ENCODE peak calls at places on chromosomes 13 and 19, in ten cellular contexts. A is OCI-M1; Q is GM04504; B is left colon; S is heart left ventricle; T is activated CD4-positive, alpha-beta T cell treated with anti-CD3 and anti-CD28 coated beads for 24 hours; F is C1 segment of cervical spinal cord; L is H9; X is iPS-NIHi11; Y is CD8-positive, alpha-beta T cell. O is an unnamed sample.

GRCh38 chr13:110503037-110503901 is 58.3 kb downstream of the RAB20 start:
- DNase-seq in Q (no peak), B (no peak), F (no peak), L (no peak), Y (no peak), S (no peak), X (no peak), T (no peak), A (no peak), O (no peak)

GRCh38 chr13:114108141-114108761 is 24.2 kb downstream of the RASA3 start:
- DNase-seq in X (no peak), T (no peak), Y (peak), S (peak), B (peak), L (no peak), F (no peak), Q (no peak), A (no peak), O (peak)

GRCh38 chr19:41325640-41325946 is 15.6 kb downstream of the CCDC97 start:
- DNase-seq in T (no peak), Q (no peak), F (no peak), X (peak), S (no peak), A (no peak), Y (no peak), B (no peak), L (no peak), O (no peak)

GRCh38 chr19:35451278-35452096 is 3.4 kb downstream of the FFAR2 start:
- DNase-seq in Q (no peak), T (no peak), A (no peak), Y (no peak), L (no peak), X (no peak), B (no peak), S (no peak), F (no peak), O (no peak)

GRCh38 chr19:17489392-17490030 is 19.2 kb downstream of the SLC27A1 start:
- DNase-seq in X (no peak), S (peak), B (no peak), A (no peak), Q (no peak), Y (no peak), T (no peak), L (no peak), F (no peak), O (no peak)

GRCh38 chr19:1057185-1057857 is 9.6 kb upstream of the ARHGAP45 start:
- DNase-seq in Y (no peak), A (peak), L (peak), X (no peak), Q (no peak), F (no peak), T (no peak), B (no peak), S (no peak), O (peak)

GRCh38 chr13:95058680-95059079 is 242.6 kb downstream of the ABCC4 start:
- DNase-seq in S (no peak), X (no peak), T (no peak), B (no peak), L (no peak), F (no peak), Y (no peak), Q (no peak), A (no peak), O (no peak)

GRCh38 chr13:84917252-84917878 is 881.9 kb downstream of the SLITRK6 start:
- DNase-seq in F (no peak), L (no peak), Q (peak), Y (no peak), A (peak), T (no peak), B (no peak), X (no peak), S (no peak), O (no peak)

GRCh38 chr19:55383789-55384575 is at the start of gene TMEM238:
- DNase-seq in Q (no peak), A (peak), X (peak), F (peak), B (peak), Y (peak), S (peak), L (peak), T (no peak), O (peak)

GRCh38 chr13:30805603-30806011 is 70.3 kb downstream of the ALOX5AP start:
- DNase-seq in X (no peak), F (no peak), A (no peak), Q (no peak), T (no peak), L (no peak), S (no peak), B (no peak), Y (no peak), O (no peak)

GRCh38 chr19:57348136-57348535 is 2.9 kb upstream of the ZNF304 start:
- DNase-seq in Y (no peak), L (no peak), X (no peak), S (no peak), T (no peak), Q (peak), F (no peak), A (peak), B (no peak), O (no peak)

GRCh38 chr13:76696370-76696769 is 189.8 kb downstream of the KCTD12 start:
- DNase-seq in X (no peak), T (no peak), L (no peak), F (no peak), Q (no peak), Y (no peak), B (no peak), A (no peak), S (no peak), O (no peak)

O was measured in endodermal cell.